ENCODE peak calls at places on chromosomes 5 and 9, in nine cellular contexts. Q is ovary, N is IMR-90, L is MM.1S, H is GM12878, X is psoas muscle, D is aorta, E is small intestine, Z is A549. A is an unnamed sample.
A peak's percentile ranks its signal among the peaks of the same experiment; 100 is the strongest.

GRCh38 chr9:136426787-136427186 is 12.9 kb downstream of the INPP5E start:
- DNase-seq in Q (no peak), N (no peak), L (no peak), H (no peak), X (no peak), D (no peak), E (no peak), Z (no peak), A (no peak)

GRCh38 chr9:13410566-13411031 is 131.1 kb upstream of the MPDZ start:
- DNase-seq in Q (no peak), N (no peak), L (no peak), H (no peak), X (no peak), D (no peak), E (no peak), Z (no peak), A (no peak)

GRCh38 chr5:143261748-143262392 is 141.6 kb downstream of the NR3C1 start:
- DNase-seq in Q (no peak), N (peak; percentile 89), L (no peak), H (no peak), X (no peak), D (no peak), E (no peak), Z (no peak), A (no peak)

GRCh38 chr5:94125107-94125506 is 383.7 kb upstream of the POU5F2 start:
- DNase-seq in Q (no peak), N (no peak), L (no peak), H (no peak), X (no peak), D (no peak), E (no peak), Z (no peak), A (no peak)

GRCh38 chr5:119402555-119402954 is 46.7 kb downstream of the TNFAIP8 start:
- DNase-seq in Q (no peak), N (no peak), L (no peak), H (no peak), X (no peak), D (no peak), E (no peak), Z (no peak), A (no peak)

GRCh38 chr9:37925786-37926736 is 22.1 kb upstream of the SLC25A51 start:
- DNase-seq in Q (no peak), N (no peak), L (no peak), H (no peak), X (no peak), D (no peak), E (no peak), Z (no peak), A (no peak)

GRCh38 chr9:91904541-91905236 is 45.3 kb downstream of the ROR2 start:
- DNase-seq in Q (no peak), N (no peak), L (no peak), H (no peak), X (no peak), D (no peak), E (no peak), Z (no peak), A (no peak)

GRCh38 chr9:123642291-123643278 is 286.6 kb downstream of the CRB2 start:
- DNase-seq in Q (peak; percentile 62), N (peak; percentile 18), L (no peak), H (no peak), X (no peak), D (no peak), E (peak; percentile 76), Z (no peak), A (no peak)

DNA sequence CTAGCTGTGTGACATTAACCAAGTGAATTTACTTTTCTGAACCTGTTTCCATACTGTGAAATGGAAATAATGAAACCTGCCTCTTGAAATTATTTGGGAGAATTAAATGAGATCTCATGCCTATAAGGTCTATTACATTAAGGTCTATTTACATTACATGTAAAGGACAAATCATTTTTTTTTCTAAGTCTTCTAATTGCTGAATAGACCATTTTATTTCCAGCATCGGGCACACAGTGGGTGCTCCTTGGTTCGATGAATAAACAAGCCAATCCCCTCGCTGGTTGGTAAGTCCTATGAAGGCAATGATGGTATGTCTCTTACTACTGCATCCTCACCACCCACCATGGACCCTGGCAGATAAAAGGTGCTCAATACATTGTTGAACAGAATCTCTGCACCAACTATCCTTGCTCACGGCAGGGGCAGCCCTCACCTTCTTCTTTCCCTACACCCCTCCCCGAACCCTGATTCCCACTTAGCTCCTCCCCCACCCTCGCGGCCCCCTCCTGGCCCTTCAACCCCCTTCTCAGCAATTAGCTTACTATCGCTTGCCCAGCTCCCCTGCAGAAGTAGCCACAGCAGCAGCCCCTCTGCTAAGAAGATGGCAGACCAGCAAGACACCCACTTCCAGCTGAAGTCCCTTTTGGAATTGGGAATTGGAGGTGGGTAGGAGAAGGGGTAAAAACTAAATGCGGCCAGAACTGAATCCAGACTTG is 3.0 kb downstream of the PCDH1 start:
- DNase-seq in Q (no peak), N (no peak), L (no peak), H (no peak), X (no peak), D (no peak), E (no peak), Z (no peak), A (no peak)
- H3K27ac ChIP-seq in Q (no peak overlapping the region), N (no peak overlapping the region), L (no peak overlapping the region), H (no peak overlapping the region), X (no peak overlapping the region), D (no peak overlapping the region), E (peak overlapping the region; percentile 91), Z (no peak overlapping the region), A (no peak overlapping the region)

DNA sequence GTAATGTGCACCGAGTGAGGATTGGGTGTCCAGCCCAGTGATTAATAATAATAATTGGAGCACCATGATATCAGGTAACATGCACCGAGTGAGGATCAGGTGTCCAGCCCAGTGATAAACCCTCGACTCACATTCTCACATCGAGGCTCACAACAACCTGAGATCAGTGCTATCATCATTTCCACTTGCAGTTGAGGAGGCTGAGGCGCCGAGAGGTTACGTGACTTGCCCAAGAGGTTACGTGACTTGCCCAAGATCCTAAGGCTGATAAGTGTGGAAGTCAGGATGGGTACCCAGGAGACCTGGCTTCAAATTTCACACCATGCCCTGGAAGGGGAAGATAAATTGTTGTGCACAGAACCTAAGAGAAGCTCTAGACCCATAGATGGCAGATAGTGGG is 189.4 kb downstream of the MED10 start:
- DNase-seq in Q (no peak), N (no peak), L (no peak), H (no peak), X (no peak), D (no peak), E (no peak), Z (no peak), A (no peak)
- H3K4me3 ChIP-seq in Q (no peak overlapping the region), N (no peak overlapping the region), L (no peak overlapping the region), H (no peak overlapping the region), X (no peak overlapping the region), D (no peak overlapping the region), E (no peak overlapping the region), Z (no peak overlapping the region), A (no peak overlapping the region)

GRCh38 chr9:33161589-33162132 is 5.5 kb downstream of the B4GALT1 start:
- DNase-seq in Q (no peak), N (no peak), L (no peak), H (no peak), X (no peak), D (no peak), E (peak; percentile 74), Z (peak; percentile 41), A (no peak)
- H3K4me1 ChIP-seq in Q (peaks cover 40% of the 10 kb centered on the region), N (peaks cover 57% of the 10 kb centered on the region), L (peaks cover 64% of the 10 kb centered on the region), H (peaks cover 62% of the 10 kb centered on the region), X (peaks cover 86% of the 10 kb centered on the region), D (peaks cover 13% of the 10 kb centered on the region), E (peaks cover 32% of the 10 kb centered on the region), Z (peaks cover 71% of the 10 kb centered on the region), A (peaks cover 84% of the 10 kb centered on the region)

GRCh38 chr5:88695232-88695631 is 187.8 kb downstream of the MEF2C start:
- DNase-seq in Q (no peak), N (no peak), L (no peak), H (no peak), X (no peak), D (no peak), E (no peak), Z (no peak), A (no peak)

GRCh38 chr5:88692979-88693932 is 189.7 kb downstream of the MEF2C start:
- DNase-seq in Q (no peak), N (no peak), L (no peak), H (no peak), X (no peak), D (no peak), E (no peak), Z (no peak), A (no peak)

GRCh38 chr5:88690619-88691560 is 192.1 kb downstream of the MEF2C start:
- DNase-seq in Q (peak; percentile 66), N (peak; percentile 50), L (peak; percentile 77), H (no peak), X (peak; percentile 44), D (peak; percentile 67), E (peak; percentile 55), Z (peak; percentile 49), A (peak; percentile 43)

GRCh38 chr5:88691945-88692868 is 190.8 kb downstream of the MEF2C start:
- DNase-seq in Q (no peak), N (no peak), L (no peak), H (no peak), X (no peak), D (no peak), E (no peak), Z (no peak), A (no peak)

DNA sequence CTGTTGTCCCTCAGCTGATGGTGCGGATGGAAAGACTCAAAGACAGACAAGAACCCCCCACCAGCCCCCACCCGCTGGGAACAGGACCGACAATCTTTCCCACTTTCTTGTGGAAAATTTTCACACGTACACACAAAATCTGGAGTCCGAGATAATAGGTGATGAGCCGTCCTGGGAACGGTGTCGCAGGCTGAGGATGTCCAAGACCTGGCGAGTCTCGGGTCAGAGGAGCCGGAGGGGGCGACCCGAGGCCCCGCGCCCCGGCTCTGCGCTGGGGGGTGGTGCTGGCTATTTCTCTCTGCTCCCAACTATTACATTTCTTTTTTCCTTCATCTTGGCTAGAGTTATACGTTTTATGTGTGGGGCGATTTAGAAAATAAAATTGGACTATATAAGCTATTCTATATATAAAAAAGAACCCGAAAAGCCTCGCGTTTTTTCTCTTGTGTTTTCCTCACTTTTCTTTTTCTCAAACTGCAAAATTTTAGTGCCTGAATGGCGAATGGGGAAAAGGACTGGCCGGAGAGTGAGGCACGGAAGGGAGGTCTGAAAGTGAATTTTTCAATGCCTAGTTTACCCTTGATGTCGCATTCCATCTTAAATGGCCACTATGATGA is 188.8 kb downstream of the MEF2C start:
- DNase-seq in Q (no peak), N (no peak), L (no peak), H (no peak), X (no peak), D (no peak), E (no peak), Z (no peak), A (no peak)
- H3K27ac ChIP-seq in Q (no peak overlapping the region), N (no peak overlapping the region), L (no peak overlapping the region), H (no peak overlapping the region), X (no peak overlapping the region), D (no peak overlapping the region), E (no peak overlapping the region), Z (no peak overlapping the region), A (no peak overlapping the region)

GRCh38 chr5:102713278-102713677 is 41.8 kb upstream of the PAM start:
- DNase-seq in Q (no peak), N (no peak), L (no peak), H (no peak), X (no peak), D (no peak), E (no peak), Z (no peak), A (no peak)
- H3K4me3 ChIP-seq in Q (no peak overlapping the region), N (no peak overlapping the region), L (no peak overlapping the region), H (no peak overlapping the region), X (no peak overlapping the region), D (no peak overlapping the region), E (no peak overlapping the region), Z (no peak overlapping the region), A (no peak overlapping the region)